ENCODE peak calls at places on chromosomes 6 and 20, in ten cellular contexts. D, G, H, W, M, V, L, Y, E and I are unnamed samples.

GRCh38 chr6:22363166-22363965 is 66.5 kb upstream of the PRL start:
- DNase-seq in D (no peak), G (no peak), H (peak), W (peak), M (no peak), V (no peak), L (no peak), Y (no peak), E (no peak), I (peak)

GRCh38 chr20:21301940-21302644 is 1.0 kb upstream of the XRN2 start:
- DNase-seq in D (no peak), G (no peak), H (no peak), W (no peak), M (no peak), V (no peak), L (no peak), Y (no peak), E (no peak), I (no peak)

GRCh38 chr20:37193821-37194220 is 14.5 kb upstream of the MROH8 start:
- DNase-seq in D (no peak), G (no peak), H (no peak), W (no peak), M (no peak), V (no peak), L (no peak), Y (no peak), E (no peak), I (no peak)

GRCh38 chr6:88749849-88750248 is 213.6 kb downstream of the RNGTT start:
- DNase-seq in D (no peak), G (no peak), H (no peak), W (no peak), M (no peak), V (no peak), L (no peak), Y (no peak), E (no peak), I (no peak)

GRCh38 chr20:47175501-47175900 is 181.0 kb downstream of the ZMYND8 start:
- DNase-seq in D (no peak), G (no peak), H (peak), W (no peak), M (no peak), V (no peak), L (no peak), Y (no peak), E (no peak), I (no peak)

GRCh38 chr20:21020656-21021004 is 85.5 kb downstream of the LINC00237 start:
- DNase-seq in D (no peak), G (no peak), H (no peak), W (no peak), M (no peak), V (no peak), L (no peak), Y (no peak), E (no peak), I (no peak)

GRCh38 chr6:120357447-120357846 is 976.8 kb downstream of the TBC1D32 start:
- DNase-seq in D (no peak), G (no peak), H (no peak), W (no peak), M (no peak), V (no peak), L (no peak), Y (no peak), E (no peak), I (no peak)

GRCh38 chr6:152532556-152533422 is 104.4 kb downstream of the SYNE1 start:
- DNase-seq in D (no peak), G (no peak), H (no peak), W (no peak), M (no peak), V (no peak), L (no peak), Y (no peak), E (no peak), I (no peak)

GRCh38 chr6:27375613-27376079 is 12.9 kb upstream of the ZNF391 start:
- DNase-seq in D (no peak), G (no peak), H (no peak), W (no peak), M (no peak), V (peak), L (no peak), Y (no peak), E (no peak), I (no peak)

GRCh38 chr6:33621396-33622388 is 570 bp downstream of the ITPR3 start:
- DNase-seq in D (no peak), G (no peak), H (peak), W (no peak), M (peak), V (no peak), L (no peak), Y (peak), E (peak), I (no peak)

GRCh38 chr6:54847799-54848597 is 1.4 kb downstream of the FAM83B start:
- DNase-seq in D (peak), G (no peak), H (no peak), W (no peak), M (no peak), V (peak), L (no peak), Y (no peak), E (no peak), I (peak)

GRCh38 chr20:51565298-51565697 is 22.8 kb upstream of the NFATC2 start:
- DNase-seq in D (no peak), G (no peak), H (no peak), W (no peak), M (no peak), V (no peak), L (no peak), Y (no peak), E (no peak), I (no peak)

GRCh38 chr6:167410510-167410909 is 85.6 kb downstream of the TTLL2 start:
- DNase-seq in D (no peak), G (no peak), H (no peak), W (no peak), M (no peak), V (no peak), L (no peak), Y (no peak), E (no peak), I (no peak)

GRCh38 chr6:137028912-137029311 is 15.9 kb downstream of the IL20RA start:
- DNase-seq in D (no peak), G (no peak), H (no peak), W (no peak), M (no peak), V (no peak), L (no peak), Y (no peak), E (no peak), I (no peak)

GRCh38 chr20:51138576-51138975 is 115.7 kb upstream of the KCNG1 start:
- DNase-seq in D (no peak), G (no peak), H (no peak), W (no peak), M (no peak), V (no peak), L (no peak), Y (no peak), E (no peak), I (no peak)

GRCh38 chr6:131687022-131687421 is 14.2 kb downstream of the OR2A4 start:
- DNase-seq in D (no peak), G (no peak), H (no peak), W (no peak), M (no peak), V (no peak), L (no peak), Y (no peak), E (no peak), I (no peak)

GRCh38 chr20:6416371-6416770 is 293.5 kb upstream of the FERMT1 start:
- DNase-seq in D (no peak), G (no peak), H (no peak), W (no peak), M (no peak), V (no peak), L (no peak), Y (no peak), E (no peak), I (no peak)

GRCh38 chr6:117601811-117602150 is 530 bp downstream of the GOPC start:
- DNase-seq in D (no peak), G (no peak), H (no peak), W (no peak), M (peak), V (no peak), L (no peak), Y (peak), E (no peak), I (peak)

GRCh38 chr6:109202409-109203264 is 107.3 kb downstream of the CEP57L1 start:
- DNase-seq in D (no peak), G (no peak), H (no peak), W (peak), M (no peak), V (no peak), L (no peak), Y (no peak), E (no peak), I (peak)

GRCh38 chr6:8821921-8822512 is 386.7 kb upstream of the SLC35B3 start:
- DNase-seq in D (no peak), G (no peak), H (no peak), W (no peak), M (no peak), V (no peak), L (no peak), Y (no peak), E (no peak), I (no peak)

GRCh38 chr20:37522258-37523011 is 1.4 kb downstream of the NNAT start:
- DNase-seq in D (no peak), G (peak), H (no peak), W (no peak), M (peak), V (peak), L (peak), Y (no peak), E (no peak), I (peak)

GRCh38 chr20:51542894-51543788 is 622 bp upstream of the NFATC2 start:
- DNase-seq in D (no peak), G (no peak), H (peak), W (no peak), M (no peak), V (no peak), L (no peak), Y (peak), E (no peak), I (no peak)

GRCh38 chr6:3272911-3273547 is 14.3 kb downstream of the PSMG4 start:
- DNase-seq in D (no peak), G (no peak), H (no peak), W (no peak), M (peak), V (no peak), L (no peak), Y (no peak), E (no peak), I (no peak)

GRCh38 chr6:1575213-1576041 is 34.3 kb upstream of the FOXC1 start:
- DNase-seq in D (no peak), G (peak), H (no peak), W (peak), M (peak), V (peak), L (peak), Y (no peak), E (no peak), I (no peak)

GRCh38 chr20:44034965-44035635 is 120.4 kb downstream of the TOX2 start:
- DNase-seq in D (no peak), G (no peak), H (no peak), W (no peak), M (no peak), V (no peak), L (no peak), Y (no peak), E (no peak), I (no peak)

GRCh38 chr20:9079038-9079731 is 10.3 kb downstream of the PLCB4 start:
- DNase-seq in D (no peak), G (no peak), H (peak), W (no peak), M (no peak), V (no peak), L (no peak), Y (no peak), E (no peak), I (no peak)

GRCh38 chr6:160790028-160790792 is 88.2 kb downstream of the PLG start:
- DNase-seq in D (no peak), G (no peak), H (no peak), W (no peak), M (no peak), V (no peak), L (no peak), Y (no peak), E (no peak), I (no peak)

GRCh38 chr20:24698706-24699206 is 229.3 kb downstream of the SYNDIG1 start:
- DNase-seq in D (no peak), G (no peak), H (no peak), W (no peak), M (no peak), V (no peak), L (no peak), Y (no peak), E (no peak), I (peak)

GRCh38 chr6:103327079-103327478 is 1532.6 kb downstream of the HACE1 start:
- DNase-seq in D (no peak), G (no peak), H (no peak), W (no peak), M (no peak), V (no peak), L (peak), Y (no peak), E (no peak), I (no peak)

GRCh38 chr20:14441201-14441600 is 103.8 kb upstream of the FLRT3 start:
- DNase-seq in D (no peak), G (no peak), H (no peak), W (peak), M (no peak), V (peak), L (no peak), Y (no peak), E (no peak), I (no peak)

GRCh38 chr20:15265910-15266309 is 928.5 kb upstream of the FLRT3 start:
- DNase-seq in D (no peak), G (no peak), H (no peak), W (no peak), M (no peak), V (no peak), L (no peak), Y (no peak), E (no peak), I (no peak)

GRCh38 chr6:82040405-82041221 is 206.9 kb downstream of the IBTK start:
- DNase-seq in D (peak), G (peak), H (peak), W (peak), M (no peak), V (peak), L (peak), Y (peak), E (no peak), I (peak)

GRCh38 chr6:692356-692851 is 535 bp downstream of the EXOC2 start:
- DNase-seq in D (peak), G (peak), H (peak), W (peak), M (peak), V (no peak), L (peak), Y (peak), E (peak), I (peak)

GRCh38 chr6:148747493-148748160 is 797 bp downstream of the UST start:
- DNase-seq in D (no peak), G (peak), H (peak), W (no peak), M (peak), V (no peak), L (no peak), Y (peak), E (peak), I (peak)

GRCh38 chr6:18386302-18386976 is 711 bp upstream of the RNF144B start:
- DNase-seq in D (no peak), G (peak), H (no peak), W (no peak), M (no peak), V (peak), L (no peak), Y (peak), E (no peak), I (no peak)